ENCODE peak calls at places on chromosomes 4 and X, in eight cellular contexts. S is tibial nerve, K is upper lobe of right lung, Z is DND-41, Y is OCI-LY7, L is astrocyte, B is psoas muscle, X is Peyer's patch. O is an unnamed sample. For H3K36me3 and H3K4me1, the result is how much of the 10 kb centered on the place peaks cover.

GRCh38 chr4:154208424-154208823 is 283.2 kb downstream of the DCHS2 start:
- DNase-seq in B (no peak), L (no peak), S (no peak), Z (no peak), Y (no peak), X (no peak), K (no peak), O (no peak)

GRCh38 chr4:129326810-129327209 is 230.9 kb downstream of the C4orf33 start:
- DNase-seq in L (no peak), B (no peak), Y (no peak), K (no peak), Z (no peak), S (no peak), X (no peak), O (no peak)

GRCh38 chr4:77560170-77560569 is 45.5 kb upstream of the CXCL13 start:
- DNase-seq in S (no peak), Z (no peak), K (no peak), L (no peak), X (no peak), B (no peak), Y (no peak), O (no peak)

GRCh38 chr4:113371061-113371460 is 321.6 kb downstream of the ANK2 start:
- DNase-seq in X (no peak), S (no peak), Y (no peak), Z (no peak), B (no peak), L (no peak), K (no peak), O (no peak)

GRCh38 chr4:24488399-24489164 is 95.8 kb downstream of the DHX15 start:
- DNase-seq in B (peak), L (peak), Z (peak), S (peak), X (peak), Y (peak), K (peak), O (peak)

GRCh38 chr4:931194-931959 is 739 bp downstream of the GAK start:
- DNase-seq in Z (peak), B (peak), S (no peak), X (no peak), K (peak), L (peak), Y (peak), O (no peak)

GRCh38 chr4:3047464-3048286 is 26.7 kb downstream of the HTT-AS start:
- DNase-seq in B (peak), Y (peak), Z (peak), L (no peak), X (peak), K (peak), S (peak), O (peak)

GRCh38 chrX:135596495-135596894 is 76.0 kb downstream of the INTS6L start:
- DNase-seq in X (peak), Z (peak), Y (peak), K (peak), L (no peak), S (no peak), B (no peak), O (no peak)

GRCh38 chr4:6820695-6821094 is 38.2 kb downstream of the KIAA0232 start:
- DNase-seq in L (no peak), S (no peak), Y (no peak), X (no peak), B (no peak), K (no peak), Z (no peak), O (no peak)

GRCh38 chr4:3031357-3032064 is 42.8 kb downstream of the HTT-AS start:
- DNase-seq in K (peak), B (no peak), S (no peak), L (no peak), X (no peak), Z (no peak), Y (no peak), O (peak)

GRCh38 chr4:16532240-16532990 is 306.1 kb upstream of the TAPT1 start:
- DNase-seq in B (no peak), Y (no peak), X (no peak), Z (no peak), S (peak), K (no peak), L (peak), O (no peak)

GRCh38 chr4:125666635-125667034 is 351.9 kb downstream of the FAT4 start:
- DNase-seq in Z (no peak), B (no peak), K (no peak), S (no peak), Y (no peak), X (no peak), L (no peak), O (no peak)

GRCh38 chrX:9873952-9874351 is 87.7 kb downstream of the SHROOM2 start:
- DNase-seq in S (no peak), Y (peak), X (no peak), L (no peak), B (no peak), K (no peak), Z (peak), O (no peak)

GRCh38 chr4:158067646-158068045 is 105.2 kb downstream of the GASK1B start:
- DNase-seq in X (no peak), S (no peak), B (no peak), L (peak), Z (no peak), K (no peak), Y (no peak), O (no peak)

GRCh38 chr4:72468904-72469502 is 100.0 kb downstream of the ADAMTS3 start:
- DNase-seq in L (peak), X (no peak), S (no peak), B (no peak), K (no peak), Z (no peak), Y (peak), O (no peak)

GRCh38 chr4:10667651-10668341 is 16.8 kb downstream of the CLNK start:
- DNase-seq in L (no peak), K (no peak), S (no peak), B (no peak), Y (no peak), X (no peak), Z (no peak), O (no peak)

GRCh38 chr4:41413670-41414069 is 124.3 kb upstream of the LIMCH1 start:
- DNase-seq in S (no peak), X (no peak), Y (no peak), L (peak), Z (no peak), K (no peak), B (no peak), O (no peak)

GRCh38 chr4:120720354-120720753 is 202.2 kb downstream of the PRDM5 start:
- DNase-seq in Y (peak), K (no peak), X (no peak), B (no peak), S (no peak), Z (no peak), L (no peak), O (no peak)

GRCh38 chr4:59630922-59631321 is 1569.2 kb upstream of the ADGRL3 start:
- DNase-seq in Y (no peak), S (no peak), B (no peak), X (no peak), K (no peak), L (no peak), Z (no peak), O (no peak)

GRCh38 chrX:67604979-67605703 is 61.3 kb downstream of the AR start:
- DNase-seq in B (no peak), Y (no peak), L (peak), X (no peak), S (no peak), K (no peak), Z (no peak), O (no peak)

GRCh38 chr4:57378766-57379165 is 268.6 kb upstream of the IGFBP7 start:
- DNase-seq in L (peak), Z (no peak), S (no peak), K (no peak), Y (no peak), B (no peak), X (no peak), O (no peak)

GRCh38 chr4:7155611-7156071 is 36.7 kb upstream of the SORCS2 start:
- DNase-seq in Y (no peak), Z (no peak), S (no peak), X (peak), B (peak), L (peak), K (peak), O (peak)

GRCh38 chr4:177246636-177247584 is 62.8 kb upstream of the NEIL3 start:
- DNase-seq in S (no peak), K (no peak), X (no peak), L (peak), Z (no peak), B (no peak), Y (no peak), O (no peak)

GRCh38 chr4:38815879-38816782 is 11.5 kb upstream of the TLR1 start:
- DNase-seq in L (peak), K (no peak), B (no peak), X (no peak), S (no peak), Z (no peak), Y (peak), O (no peak)

GRCh38 chrX:281166-281999 is at the start of gene PLCXD1:
- DNase-seq in Y (peak), K (peak), L (no peak), B (no peak), X (no peak), Z (peak), S (peak), O (peak)

GRCh38 chrX:93673056-93673868 is at the start of gene NAP1L3:
- DNase-seq in L (peak), S (peak), B (no peak), Y (no peak), Z (no peak), K (peak), X (peak), O (peak)

GRCh38 chrX:37746268-37746931 is 33.5 kb upstream of the CYBB start:
- DNase-seq in S (no peak), X (no peak), B (no peak), Z (no peak), Y (no peak), K (no peak), L (no peak), O (peak)

GRCh38 chrX:4762196-4762595 is 1048.7 kb upstream of the PRKX start:
- DNase-seq in K (no peak), L (no peak), Z (no peak), B (no peak), Y (no peak), X (no peak), S (no peak), O (no peak)

GRCh38 chr4:142474398-142475087 is 371.6 kb downstream of the INPP4B start:
- DNase-seq in B (no peak), K (no peak), X (peak), Z (no peak), Y (no peak), L (peak), S (no peak), O (no peak)

GRCh38 chr4:185307136-185307950 is 88.4 kb downstream of the LRP2BP start:
- DNase-seq in L (peak), B (no peak), K (no peak), S (no peak), X (no peak), Z (no peak), Y (peak), O (no peak)

GRCh38 chrX:110006826-110007375 is 4.0 kb downstream of the TMEM164 start:
- DNase-seq in K (no peak), Y (no peak), Z (no peak), B (no peak), S (no peak), L (no peak), X (no peak), O (no peak)

GRCh38 chrX:119071381-119071780 is 1.4 kb upstream of the CT47C1 start:
- DNase-seq in B (no peak), X (no peak), S (no peak), L (no peak), K (no peak), Z (no peak), Y (peak), O (no peak)

GRCh38 chr4:80336582-80336981 is 1.1 kb downstream of the CFAP299 start:
- DNase-seq in X (no peak), S (no peak), B (no peak), K (peak), Y (peak), Z (no peak), L (peak), O (no peak)

GRCh38 chrX:110665636-110666035 is 130.0 kb downstream of the CHRDL1 start:
- DNase-seq in X (no peak), Y (peak), Z (peak), L (no peak), K (peak), S (peak), B (no peak), O (no peak)

GRCh38 chr4:8306511-8307021 is 37.0 kb downstream of the HTRA3 start:
- DNase-seq in Z (no peak), X (peak), K (peak), Y (no peak), B (peak), L (no peak), S (no peak), O (peak)

GRCh38 chr4:8307126-8307525 is 37.6 kb downstream of the HTRA3 start:
- DNase-seq in S (no peak), Y (no peak), Z (no peak), B (peak), K (peak), X (peak), L (no peak), O (peak)

GRCh38 chr4:8304827-8305695 is 35.5 kb downstream of the HTRA3 start:
- DNase-seq in X (peak), B (peak), Y (no peak), L (no peak), S (no peak), Z (no peak), K (no peak), O (peak)

GRCh38 chr4:8307714-8308113 is 38.2 kb downstream of the HTRA3 start:
- DNase-seq in L (no peak), Z (no peak), K (peak), Y (no peak), X (no peak), S (no peak), B (peak), O (no peak)

GRCh38 chr4:8305851-8306361 is 36.4 kb downstream of the HTRA3 start:
- DNase-seq in Y (no peak), K (peak), X (peak), S (no peak), Z (no peak), B (peak), L (no peak), O (peak)
- TF ChIP-seq CTCF in Y (no peak), K (no peak), X (no peak), S (peak), Z (no peak), B (no peak), L (no peak), O (no peak)

DNA sequence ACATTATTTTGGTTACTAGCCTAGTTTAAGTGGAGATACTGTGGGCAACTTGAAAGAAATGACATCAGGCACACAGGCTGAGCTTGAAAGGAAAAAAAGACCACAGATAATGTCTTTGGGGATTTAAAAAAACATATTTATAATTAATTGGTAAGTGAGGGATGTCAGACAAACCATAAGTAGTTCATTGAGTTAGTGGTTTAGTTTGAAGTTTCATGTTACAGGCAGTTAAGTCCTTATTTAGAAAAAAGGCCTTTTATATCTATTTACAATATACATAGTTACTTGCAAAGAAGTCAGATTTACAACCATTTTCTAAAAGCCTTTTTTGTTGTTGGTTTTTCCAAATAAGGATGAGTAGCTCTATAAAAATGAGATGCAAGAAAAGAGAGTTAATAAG is 89.2 kb downstream of the CDS1 start:
- DNase-seq in Y (no peak), Z (no peak), L (no peak), K (no peak), S (no peak), X (no peak), B (no peak), O (no peak)
- H3K36me3 ChIP-seq in Y (under half), Z (under half), L (under half), K (half or more), S (under half), X (under half), B (under half), O (half or more)

GRCh38 chrX:15509845-15510244 is 9.2 kb downstream of the BMX start:
- DNase-seq in Y (no peak), K (no peak), S (no peak), X (no peak), B (no peak), Z (no peak), L (no peak), O (no peak)

GRCh38 chrX:15511563-15511962 is 11.0 kb downstream of the BMX start:
- DNase-seq in B (no peak), Z (no peak), Y (no peak), L (no peak), X (no peak), K (no peak), S (no peak), O (no peak)

GRCh38 chrX:15512401-15512965 is 11.9 kb downstream of the BMX start:
- DNase-seq in Y (no peak), L (no peak), S (no peak), B (no peak), Z (no peak), K (no peak), X (no peak), O (no peak)

GRCh38 chrX:15515931-15516330 is 15.3 kb downstream of the BMX start:
- DNase-seq in Z (no peak), L (no peak), B (no peak), K (no peak), X (no peak), S (no peak), Y (no peak), O (no peak)

GRCh38 chrX:15514279-15514678 is 13.7 kb downstream of the BMX start:
- DNase-seq in L (no peak), S (no peak), Z (no peak), B (no peak), K (no peak), X (no peak), Y (no peak), O (no peak)
- H3K4me1 ChIP-seq in L (under half), S (under half), Z (under half), B (under half), K (under half), X (under half), Y (under half), O (under half)

GRCh38 chr4:76279462-76279861 is 27.1 kb upstream of the STBD1 start:
- DNase-seq in X (no peak), B (no peak), Y (no peak), K (no peak), S (no peak), Z (no peak), L (no peak), O (no peak)
- TF ChIP-seq CTCF in X (peak), B (no peak), Y (peak), K (peak), S (no peak), Z (no peak), L (no peak), O (no peak)

GRCh38 chrX:2488621-2489285 is 12.0 kb downstream of the DHRSX start:
- DNase-seq in K (no peak), B (no peak), Y (no peak), Z (no peak), L (no peak), X (peak), S (no peak), O (no peak)
- H3K36me3 ChIP-seq in K (under half), B (under half), Y (half or more), Z (half or more), L (under half), X (under half), S (under half), O (half or more)

DNA sequence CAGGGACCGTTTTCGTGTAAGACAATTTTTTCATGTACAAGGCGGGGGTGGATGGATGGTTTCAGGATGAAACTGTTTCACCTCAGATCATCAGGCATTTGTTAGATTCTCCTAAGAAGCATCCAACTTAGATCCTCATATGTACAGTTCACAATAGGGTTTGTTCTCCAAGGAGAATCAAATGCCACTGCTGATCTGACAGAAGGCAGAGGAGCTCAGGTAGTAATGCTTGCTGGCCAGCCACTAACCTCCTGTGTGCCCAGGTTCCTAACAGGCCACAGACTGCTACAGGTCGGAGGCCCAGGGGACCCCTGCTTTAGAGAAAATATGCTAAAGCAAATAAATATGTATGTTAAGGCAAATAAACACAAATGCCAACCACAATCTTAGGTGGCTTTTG is 61.3 kb downstream of the PPP3CA start:
- DNase-seq in Z (no peak), B (no peak), K (no peak), X (no peak), L (no peak), Y (no peak), S (no peak), O (no peak)
- H3K4me1 ChIP-seq in Z (under half), B (under half), K (half or more), X (under half), L (under half), Y (under half), S (half or more), O (half or more)

DNA sequence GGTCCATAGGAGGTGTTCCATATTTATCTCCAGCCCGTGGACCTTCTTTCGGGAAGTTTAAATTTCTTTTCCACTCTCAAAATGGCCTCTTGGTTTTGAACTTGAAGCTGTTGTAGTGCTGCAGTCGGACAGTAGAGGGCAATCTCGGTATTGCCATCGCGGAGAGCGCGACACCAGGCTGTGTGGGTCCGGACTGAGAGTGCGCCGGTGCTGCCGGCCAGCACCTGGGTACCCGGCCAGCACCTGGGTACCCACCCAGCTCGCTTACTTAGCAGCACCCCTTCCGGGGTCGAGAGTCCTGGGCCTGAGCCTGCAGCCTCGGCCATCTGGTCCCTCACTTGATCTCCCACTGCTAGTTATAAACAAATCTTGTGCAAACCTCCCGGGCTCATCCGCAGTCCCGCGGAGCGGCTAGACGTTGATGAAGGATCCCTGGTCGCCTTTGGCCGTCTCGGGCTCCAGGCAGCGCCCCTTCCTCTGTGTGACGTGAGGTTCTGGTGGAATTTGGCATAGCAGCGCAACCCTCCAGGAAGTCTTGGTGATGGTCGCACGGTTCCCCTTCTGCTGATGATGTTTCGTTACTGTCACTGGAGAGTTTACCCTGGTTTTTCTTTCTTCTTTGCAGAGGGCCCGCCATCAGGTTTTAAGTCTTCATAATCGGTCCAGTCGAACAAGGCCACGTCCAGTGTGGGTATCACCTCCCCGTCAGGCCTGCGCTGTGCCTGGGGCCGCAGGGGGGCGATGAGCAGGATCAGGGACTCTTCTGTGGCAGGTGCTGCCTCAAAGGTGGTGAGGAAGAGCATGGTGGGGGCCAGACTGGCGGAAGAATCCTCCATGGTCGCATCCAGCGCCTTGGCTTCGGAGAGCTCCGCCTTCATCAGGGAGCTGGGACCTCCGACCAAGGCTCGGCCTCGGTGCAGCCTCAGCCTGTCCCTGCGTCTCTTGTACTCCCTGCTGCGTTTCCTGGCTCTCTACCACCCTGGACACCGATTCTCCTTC is 17.8 kb downstream of the FAM9A start:
- DNase-seq in Y (no peak), B (no peak), X (no peak), L (no peak), Z (peak), K (no peak), S (peak), O (peak)
- TF ChIP-seq CTCF in Y (peak), B (no peak), X (peak), L (peak), Z (peak), K (peak), S (peak), O (no peak)

GRCh38 chr4:30842689-30843088 is 122.5 kb downstream of the PCDH7 start:
- DNase-seq in X (no peak), S (no peak), B (no peak), L (no peak), Z (no peak), Y (no peak), K (no peak), O (no peak)
- H3K36me3 ChIP-seq in X (under half), S (under half), B (under half), L (under half), Z (under half), Y (under half), K (under half), O (under half)

O was measured in left lung.